ENCODE peak calls at places on chromosomes 11 and 22, in four cellular contexts. A, O, Z and J are unnamed samples.

GRCh38 chr22:42304021-42304790 is 33.8 kb upstream of the TCF20 start:
- DNase-seq in A (no peak), O (no peak), Z (no peak), J (no peak)

GRCh38 chr11:12485328-12485727 is 108.0 kb downstream of the PARVA start:
- DNase-seq in A (peak), O (no peak), Z (no peak), J (no peak)

GRCh38 chr11:5696210-5696609 is 6.6 kb downstream of the TRIM22 start:
- DNase-seq in A (peak), O (no peak), Z (no peak), J (no peak)

GRCh38 chr22:37186228-37186996 is 1.6 kb downstream of the C1QTNF6 start:
- DNase-seq in A (peak), O (peak), Z (no peak), J (peak)

GRCh38 chr11:68889948-68890446 is 13.6 kb downstream of the MRPL21 start:
- DNase-seq in A (peak), O (peak), Z (peak), J (no peak)

GRCh38 chr11:86523738-86524602 is 148.4 kb downstream of the ME3 start:
- DNase-seq in A (peak), O (no peak), Z (no peak), J (no peak)

GRCh38 chr11:34242037-34242625 is 115.7 kb downstream of the ABTB2 start:
- DNase-seq in A (no peak), O (no peak), Z (no peak), J (no peak)

GRCh38 chr11:27898166-27898565 is 197.9 kb upstream of the BDNF start:
- DNase-seq in A (no peak), O (no peak), Z (no peak), J (no peak)

GRCh38 chr11:122192634-122193245 is 76.7 kb upstream of the BLID start:
- DNase-seq in A (peak), O (no peak), Z (no peak), J (no peak)

GRCh38 chr22:35802885-35803284 is 85.2 kb downstream of the APOL5 start:
- DNase-seq in A (no peak), O (no peak), Z (no peak), J (no peak)

GRCh38 chr11:46898396-46899095 is 19.8 kb downstream of the LRP4 start:
- DNase-seq in A (no peak), O (no peak), Z (no peak), J (no peak)

GRCh38 chr11:71155846-71156245 is 96.5 kb downstream of the SHANK2 start:
- DNase-seq in A (no peak), O (no peak), Z (no peak), J (no peak)

GRCh38 chr11:47056261-47056915 is 119.8 kb downstream of the CSTPP1 start:
- DNase-seq in A (peak), O (no peak), Z (no peak), J (no peak)

GRCh38 chr11:75275581-75275980 is 35.0 kb downstream of the TPBGL start:
- DNase-seq in A (no peak), O (peak), Z (no peak), J (no peak)

GRCh38 chr11:125903753-125904659 is at the start of gene DDX25:
- DNase-seq in A (no peak), O (no peak), Z (no peak), J (peak)

GRCh38 chr11:89521294-89521693 is 30.1 kb upstream of the NOX4 start:
- DNase-seq in A (no peak), O (no peak), Z (no peak), J (no peak)

GRCh38 chr11:29432719-29433325 is 584.0 kb downstream of the KCNA4 start:
- DNase-seq in A (peak), O (no peak), Z (no peak), J (peak)

GRCh38 chr22:30197389-30197788 is 49.2 kb downstream of the LIF start:
- DNase-seq in A (no peak), O (no peak), Z (no peak), J (no peak)
- TF ChIP-seq CTCF in A (no peak), O (no peak), Z (no peak), J (no peak)

DNA sequence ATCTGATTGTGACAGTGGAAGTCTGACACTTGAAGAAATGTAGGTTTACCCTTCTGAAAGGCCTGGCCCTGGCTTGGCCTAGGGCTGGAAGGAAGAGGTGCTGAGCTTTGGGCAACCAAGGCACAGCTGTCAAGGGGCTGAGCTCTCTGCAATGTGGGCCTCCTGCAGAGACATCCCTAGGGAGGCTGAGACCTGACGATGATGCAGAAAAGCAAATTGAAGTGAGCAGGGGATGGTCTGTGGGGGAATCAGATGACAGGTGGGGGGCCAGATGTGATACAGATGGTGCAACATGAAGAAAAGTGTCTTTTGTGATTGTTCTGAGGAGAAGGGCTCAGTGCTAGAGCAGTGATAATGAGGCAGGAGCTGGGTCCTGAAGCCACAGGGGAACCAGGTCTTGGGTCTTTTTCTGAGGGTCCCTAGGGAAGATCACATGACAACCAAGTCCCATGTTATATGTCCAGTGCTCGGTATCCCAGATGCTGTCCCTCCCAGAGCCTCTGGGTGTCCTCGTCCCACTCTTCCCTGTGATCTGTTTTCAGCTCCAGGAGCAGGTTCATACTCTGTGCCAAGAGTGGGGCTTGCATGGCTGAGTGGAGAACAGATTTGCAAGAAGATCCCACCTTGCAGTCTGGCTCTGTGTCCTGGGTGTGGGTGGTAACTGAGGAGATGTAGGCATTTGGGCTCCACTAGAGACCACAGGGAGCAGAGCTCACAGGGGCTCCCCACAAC is 79.9 kb upstream of the VPREB1 start:
- DNase-seq in A (no peak), O (no peak), Z (no peak), J (no peak)
- TF ChIP-seq CTCF in A (peak), O (no peak), Z (no peak), J (no peak)

DNA sequence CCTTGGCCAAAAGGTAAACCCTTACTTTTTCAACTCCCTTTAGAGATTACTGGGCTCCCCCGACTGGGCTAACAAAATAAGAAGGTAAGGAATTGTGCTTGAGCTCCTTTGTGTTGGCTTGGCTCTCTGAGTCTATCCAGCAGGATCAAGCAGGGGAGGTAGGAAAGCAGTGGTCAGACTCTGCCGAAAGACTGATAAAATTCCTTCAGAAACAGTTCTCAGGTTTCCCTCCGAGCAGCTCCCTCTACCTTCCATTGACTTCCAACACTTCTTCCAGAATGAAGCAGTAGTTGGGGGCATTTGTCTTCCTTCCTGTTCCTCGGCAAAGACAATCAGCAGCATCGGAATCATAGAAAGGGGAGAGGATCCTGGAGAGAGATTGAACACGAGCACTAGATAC is 16.1 kb upstream of the CARD18 start:
- DNase-seq in A (no peak), O (no peak), Z (no peak), J (no peak)
- TF ChIP-seq CTCF in A (no peak), O (no peak), Z (no peak), J (no peak)

GRCh38 chr11:61792310-61793083 is at the start of the genes FEN1 and TMEM258:
- DNase-seq in A (peak), O (peak), Z (peak), J (peak)

GRCh38 chr11:61793829-61794204 is 1.1 kb downstream of the FEN1 start:
- DNase-seq in A (no peak), O (no peak), Z (no peak), J (no peak)

GRCh38 chr11:61793084-61793828 is 545 bp downstream of the FEN1 start:
- DNase-seq in A (no peak), O (no peak), Z (no peak), J (no peak)

GRCh38 chr11:61794579-61794978 is 1.9 kb downstream of the FEN1 start:
- DNase-seq in A (no peak), O (no peak), Z (no peak), J (no peak)

DNA sequence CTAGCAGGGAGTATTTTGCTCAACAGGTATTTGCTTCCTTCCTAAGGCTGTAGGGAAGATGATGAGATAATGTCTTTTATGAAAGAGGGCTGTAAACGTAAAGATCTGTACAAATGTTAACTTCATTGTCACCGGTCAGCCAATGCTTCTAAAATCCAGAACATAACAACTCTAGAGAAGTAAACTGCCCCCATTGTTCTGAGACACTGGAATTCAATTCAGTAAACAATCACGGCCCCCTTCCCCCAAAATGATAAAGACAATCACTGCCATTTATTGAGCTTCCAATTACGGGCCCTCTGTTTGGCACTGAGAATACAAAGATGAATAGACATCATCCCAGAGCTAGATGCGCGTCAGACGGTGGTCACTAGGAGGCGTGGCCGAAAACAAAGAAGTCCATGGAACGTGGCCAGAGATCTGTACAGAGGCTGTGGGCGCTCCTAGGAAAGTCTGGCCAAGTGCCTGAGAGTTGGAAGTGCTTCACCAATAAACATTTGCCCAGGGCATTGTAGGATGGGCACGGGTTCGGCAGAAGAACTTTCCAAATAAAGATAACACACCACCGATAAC is 576 bp downstream of the TMEM258 start:
- DNase-seq in A (peak), O (peak), Z (peak), J (peak)
- TF ChIP-seq CTCF in A (no peak), O (no peak), Z (no peak), J (no peak)

DNA sequence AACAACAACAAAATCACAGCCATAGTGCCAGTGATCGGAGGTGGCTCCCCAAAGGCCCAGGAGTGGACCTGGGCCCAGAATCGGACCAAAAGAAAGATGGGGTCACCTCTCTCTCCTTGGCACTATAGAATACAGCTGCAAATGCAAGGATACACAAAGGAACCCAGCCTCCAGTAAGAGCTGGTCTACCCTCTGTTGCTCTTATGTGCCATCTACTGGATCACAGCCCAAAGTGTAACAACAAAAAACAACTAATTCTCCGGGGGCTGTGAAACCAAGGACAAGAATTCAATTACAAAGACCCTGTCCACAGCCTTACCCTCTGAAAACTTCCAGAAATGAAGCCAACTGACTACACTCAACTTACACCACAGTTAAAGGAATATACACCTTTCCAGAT is 21.6 kb downstream of the OR8G5 start:
- DNase-seq in A (no peak), O (no peak), Z (no peak), J (no peak)
- TF ChIP-seq CTCF in A (peak), O (no peak), Z (no peak), J (peak)

DNA sequence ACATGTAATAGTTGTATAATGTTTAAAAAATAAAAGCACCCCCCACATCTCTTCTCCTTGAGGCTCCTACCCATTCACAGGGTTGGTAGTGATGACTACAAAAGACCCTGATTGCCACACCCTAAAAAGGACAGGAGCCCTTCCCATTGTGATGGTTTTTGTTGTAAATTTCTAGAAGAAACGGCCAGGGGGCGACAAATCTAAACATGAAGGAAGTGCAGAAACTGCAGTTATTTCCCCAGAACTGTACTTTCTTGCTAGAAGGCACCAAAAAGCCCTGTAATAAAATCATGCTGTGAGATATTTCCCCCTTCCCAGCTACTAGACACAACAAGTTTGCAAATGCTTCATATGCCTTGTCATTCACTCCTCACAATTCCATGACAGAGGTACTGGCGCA is 10.8 kb downstream of the PRR5L start:
- DNase-seq in A (peak), O (no peak), Z (no peak), J (no peak)
- TF ChIP-seq CTCF in A (peak), O (no peak), Z (peak), J (peak)

GRCh38 chr11:18720086-18720810 is 5.7 kb downstream of the IGSF22 start:
- DNase-seq in A (no peak), O (no peak), Z (no peak), J (no peak)

GRCh38 chr11:18720811-18721575 is 5.0 kb downstream of the IGSF22 start:
- DNase-seq in A (peak), O (peak), Z (peak), J (peak)

GRCh38 chr11:18723991-18724390 is 2.0 kb downstream of the IGSF22 start:
- DNase-seq in A (no peak), O (no peak), Z (no peak), J (no peak)

GRCh38 chr11:18721576-18722292 is 4.3 kb downstream of the IGSF22 start:
- DNase-seq in A (peak), O (no peak), Z (peak), J (peak)

DNA sequence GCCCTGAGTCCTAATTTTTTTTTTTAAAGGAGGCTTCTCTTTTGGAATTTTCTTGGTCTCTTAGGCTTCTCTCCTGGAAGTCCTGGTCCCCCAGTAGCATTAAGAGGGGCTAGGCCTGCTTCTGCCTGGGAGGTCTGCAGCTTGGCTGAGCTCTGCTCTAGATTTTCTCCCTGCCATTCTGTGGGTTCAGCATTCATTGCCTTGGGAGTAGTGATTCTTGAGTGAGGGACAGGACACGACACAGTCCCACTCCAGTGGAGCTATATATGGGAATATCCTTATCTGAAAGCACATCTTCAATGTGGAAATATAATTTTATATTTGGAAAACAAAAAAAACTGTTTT is 3.7 kb downstream of the IGSF22 start:
- DNase-seq in A (no peak), O (no peak), Z (no peak), J (no peak)
- TF ChIP-seq CTCF in A (no peak), O (no peak), Z (peak), J (no peak)

GRCh38 chr11:83520849-83521248 is 234.7 kb upstream of the CCDC90B start:
- DNase-seq in A (no peak), O (no peak), Z (no peak), J (no peak)

GRCh38 chr11:83523676-83524075 is 237.5 kb upstream of the CCDC90B start:
- DNase-seq in A (no peak), O (no peak), Z (no peak), J (no peak)

DNA sequence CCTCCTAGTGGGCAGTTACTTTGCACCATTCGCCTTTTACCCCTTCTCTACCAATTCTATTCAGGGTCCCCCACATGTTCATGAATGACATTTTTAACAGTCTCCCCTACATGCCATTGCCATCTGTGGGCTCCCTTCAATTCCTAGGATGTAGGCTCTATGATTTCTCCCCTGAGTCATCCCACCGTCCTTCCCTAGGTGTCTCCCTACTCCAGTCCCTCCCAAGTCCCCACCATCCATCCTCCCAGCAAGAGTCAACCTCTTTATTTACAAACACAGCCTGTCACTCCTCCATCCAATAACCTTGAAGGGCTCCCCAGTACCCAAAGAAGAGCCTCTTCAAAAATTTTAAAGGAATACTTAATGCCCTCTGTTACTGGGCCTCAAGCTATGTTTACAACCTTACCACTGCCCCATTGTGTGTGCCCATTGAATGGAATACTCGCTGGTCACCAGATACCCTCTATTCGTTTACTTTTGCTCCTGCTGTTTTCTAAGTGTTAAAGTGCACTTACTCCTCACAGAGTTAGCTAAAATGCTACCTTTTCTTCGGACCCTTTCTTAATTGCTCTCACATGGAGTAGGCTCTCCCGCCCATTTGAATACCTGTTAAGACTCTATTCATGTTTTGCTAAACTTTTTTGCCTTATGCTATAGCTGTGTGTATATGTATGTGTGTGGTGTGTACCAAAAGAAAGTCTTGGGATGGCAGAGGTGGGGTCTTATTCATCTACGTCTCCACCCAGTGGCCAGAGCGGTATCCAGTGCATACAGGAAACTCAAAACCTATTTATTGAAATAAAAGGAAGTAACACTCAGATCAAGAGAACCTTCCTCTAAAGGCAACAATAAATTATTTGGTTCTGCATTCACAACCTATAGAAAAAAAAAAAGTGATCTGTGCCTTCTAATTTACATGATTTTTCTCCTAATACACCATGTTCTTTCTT is 235.8 kb upstream of the CCDC90B start:
- DNase-seq in A (peak), O (no peak), Z (no peak), J (no peak)
- TF ChIP-seq CTCF in A (peak), O (no peak), Z (peak), J (peak)